ENCODE peak calls at places on chromosomes 7 and 10, in nine cellular contexts. S is C1 segment of cervical spinal cord; R is lower lobe of right lung; M is HEK293T; P is ELR; F is activated CD4-positive, alpha-beta T cell treated with anti-CD3 and anti-CD28 coated beads, Interleukin-2, amount 10 ng/mL, durations not matched to agents 24 days and 14 days; Z is T-helper 9 cell; A is testis; H is stimulated activated CD4-positive, alpha-beta T cell treated with anti-CD3 and anti-CD28 coated beads, Interleukin-1b, Interleukin-23, amount 100 ng/mL, for 1 hour. K is an unnamed sample.

GRCh38 chr7:151793531-151793935 is 83.4 kb downstream of the PRKAG2 start:
- DNase-seq in Z (no peak), H (no peak), A (no peak), R (peak), F (no peak), M (no peak), P (no peak), S (no peak), K (no peak)

GRCh38 chr7:147978651-147979050 is 611.9 kb upstream of the C7orf33 start:
- DNase-seq in Z (no peak), S (no peak), P (no peak), A (no peak), M (no peak), F (no peak), R (no peak), H (no peak), K (no peak)

GRCh38 chr7:26399309-26399610 is 107.6 kb downstream of the SNX10 start:
- DNase-seq in F (no peak), R (peak), P (peak), M (no peak), Z (no peak), H (no peak), S (no peak), A (peak), K (no peak)

GRCh38 chr7:151339651-151340377 is 1.8 kb upstream of the NUB1 start:
- DNase-seq in S (no peak), H (no peak), A (no peak), R (no peak), Z (no peak), M (no peak), F (peak), P (no peak), K (no peak)

GRCh38 chr10:121088524-121088923 is 237.4 kb downstream of the WDR11 start:
- DNase-seq in F (no peak), R (no peak), M (peak), A (no peak), S (no peak), P (no peak), H (no peak), Z (no peak), K (peak)

GRCh38 chr7:104841798-104842197 is 172.2 kb upstream of the KMT2E start:
- DNase-seq in Z (no peak), A (no peak), M (no peak), R (no peak), P (no peak), H (no peak), F (no peak), S (no peak), K (no peak)

GRCh38 chr7:92988051-92988450 is 129.7 kb downstream of the SAMD9 start:
- DNase-seq in A (no peak), F (no peak), Z (no peak), R (no peak), P (peak), H (no peak), S (peak), M (peak), K (peak)

GRCh38 chr7:70523626-70524351 is 608.2 kb upstream of the GALNT17 start:
- DNase-seq in S (no peak), Z (no peak), R (no peak), P (no peak), H (no peak), A (no peak), F (no peak), M (no peak), K (peak)

GRCh38 chr10:6748981-6749630 is 169.0 kb upstream of the PRKCQ start:
- DNase-seq in S (no peak), R (no peak), P (peak), A (no peak), Z (no peak), M (no peak), H (no peak), F (no peak), K (peak)

GRCh38 chr7:136869006-136869961 is 832 bp downstream of the CHRM2 start:
- DNase-seq in Z (no peak), H (no peak), S (no peak), F (no peak), M (no peak), P (peak), R (peak), A (peak), K (no peak)

GRCh38 chr10:44925224-44925623 is 14.1 kb downstream of the TMEM72 start:
- DNase-seq in F (no peak), P (peak), A (no peak), M (peak), S (no peak), H (no peak), R (no peak), Z (no peak), K (no peak)

GRCh38 chr10:54470324-54470631 is 330.8 kb downstream of the PCDH15 start:
- DNase-seq in S (no peak), M (no peak), A (no peak), R (no peak), H (no peak), Z (no peak), F (no peak), P (no peak), K (no peak)

GRCh38 chr7:2451171-2452073 is 24.8 kb downstream of the GRIFIN start:
- DNase-seq in S (peak), Z (peak), F (peak), A (peak), R (peak), P (peak), M (peak), H (peak), K (peak)

GRCh38 chr7:79046061-79046460 is 407.4 kb downstream of the MAGI2 start:
- DNase-seq in Z (no peak), R (no peak), A (no peak), P (no peak), F (no peak), M (no peak), S (no peak), H (no peak), K (no peak)

GRCh38 chr7:101826081-101826835 is 8.8 kb downstream of the CUX1 start:
- DNase-seq in F (no peak), A (no peak), H (no peak), M (no peak), Z (no peak), R (no peak), S (no peak), P (no peak), K (no peak)

GRCh38 chr10:100183482-100183881 is 2.3 kb downstream of the ERLIN1 start:
- DNase-seq in A (no peak), M (no peak), R (no peak), P (no peak), S (no peak), F (no peak), H (no peak), Z (no peak), K (peak)

GRCh38 chr7:2527505-2528464 is 8.2 kb downstream of the LFNG start:
- DNase-seq in F (peak), M (no peak), P (peak), S (no peak), Z (no peak), H (no peak), R (peak), A (no peak), K (peak)

GRCh38 chr10:74079914-74080590 is 70.6 kb downstream of the AP3M1 start:
- DNase-seq in R (no peak), A (no peak), Z (no peak), M (no peak), P (peak), F (no peak), S (no peak), H (no peak), K (peak)

GRCh38 chr7:92461027-92462003 is 14.0 kb downstream of the GATAD1 start:
- DNase-seq in S (no peak), M (peak), H (no peak), A (peak), P (peak), F (peak), Z (no peak), R (no peak), K (peak)

GRCh38 chr10:28312572-28312971 is 9.7 kb upstream of the MPP7 start:
- DNase-seq in R (no peak), F (no peak), Z (no peak), S (no peak), A (no peak), H (no peak), M (no peak), P (no peak), K (no peak)

GRCh38 chr7:130662426-130662825 is 6.1 kb downstream of the COPG2 start:
- DNase-seq in Z (no peak), A (no peak), F (no peak), P (peak), M (no peak), R (no peak), H (no peak), S (no peak), K (no peak)

GRCh38 chr10:13649844-13650520 is 63.2 kb downstream of the PRPF18 start:
- DNase-seq in F (no peak), H (no peak), M (no peak), S (no peak), R (no peak), P (no peak), Z (no peak), A (no peak), K (no peak)

GRCh38 chr10:103727991-103728689 is 127.2 kb downstream of the SH3PXD2A start:
- DNase-seq in S (no peak), M (no peak), H (no peak), A (no peak), Z (no peak), P (no peak), F (no peak), R (no peak), K (no peak)

GRCh38 chr7:157844611-157845010 is 507.8 kb downstream of the DNAJB6 start:
- DNase-seq in S (no peak), F (no peak), M (no peak), P (no peak), Z (no peak), H (no peak), R (no peak), A (no peak), K (no peak)

GRCh38 chr7:100126931-100127865 is at the start of gene MBLAC1:
- DNase-seq in H (peak), Z (peak), F (peak), A (peak), R (peak), S (peak), M (peak), P (peak), K (peak)

GRCh38 chr7:51141451-51141971 is 175.1 kb downstream of the COBL start:
- DNase-seq in S (peak), R (no peak), A (no peak), F (peak), M (peak), Z (no peak), P (peak), H (no peak), K (peak)

GRCh38 chr7:79401254-79401653 is 52.2 kb downstream of the MAGI2 start:
- DNase-seq in M (no peak), Z (no peak), P (no peak), S (no peak), F (no peak), A (no peak), R (no peak), H (no peak), K (no peak)

GRCh38 chr7:153217032-153217431 is 457.5 kb downstream of the ACTR3B start:
- DNase-seq in Z (no peak), M (no peak), H (no peak), P (no peak), F (no peak), S (no peak), A (no peak), R (no peak), K (no peak)

GRCh38 chr7:123329988-123330643 is 130.3 kb upstream of the SLC13A1 start:
- DNase-seq in S (no peak), H (no peak), M (no peak), R (no peak), Z (no peak), A (no peak), P (no peak), F (no peak), K (no peak)

GRCh38 chr7:130734525-130735272 is 692 bp upstream of the KLF14 start:
- DNase-seq in H (no peak), S (no peak), M (no peak), R (no peak), A (peak), F (no peak), P (peak), Z (no peak), K (peak)

GRCh38 chr10:124677871-124678565 is 66.2 kb downstream of the FAM53B start:
- DNase-seq in R (peak), M (no peak), P (no peak), A (peak), Z (no peak), F (no peak), H (no peak), S (no peak), K (no peak)

GRCh38 chr10:127907411-127908105 is 655 bp downstream of the PTPRE start:
- DNase-seq in F (peak), M (no peak), A (peak), P (peak), S (peak), R (peak), Z (no peak), H (no peak), K (no peak)

GRCh38 chr7:155643804-155644177 is 670 bp upstream of the RBM33 start:
- DNase-seq in M (no peak), H (no peak), A (no peak), Z (no peak), F (no peak), S (peak), R (no peak), P (peak), K (no peak)

GRCh38 chr10:3775671-3776551 is 9.1 kb downstream of the KLF6 start:
- DNase-seq in R (no peak), M (no peak), S (no peak), P (peak), H (no peak), A (no peak), F (peak), Z (peak), K (peak)

GRCh38 chr7:91064938-91065337 is 199.3 kb upstream of the FZD1 start:
- DNase-seq in R (no peak), P (peak), F (no peak), M (no peak), H (no peak), Z (no peak), S (no peak), A (no peak), K (peak)